ENCODE peak calls at places on chromosomes 16 and 17, in four cellular contexts. S is activated T-helper 1 cell treated with anti-CD3 and anti-CD28 coated beads, Interleukin-2, amount 50 U/mL, for 16 hours; W is fibroblast of the aortic adventitia; F is fibroblast of mammary gland. D is an unnamed sample.

GRCh38 chr16:30902070-30902972 is 5.9 kb downstream of the CTF1 start:
- DNase-seq in W (peak; percentile 51), S (no peak), F (peak; percentile 57), D (no peak)

GRCh38 chr16:52463904-52464303 is 83.0 kb downstream of the TOX3 start:
- DNase-seq in W (no peak), F (no peak), S (no peak), D (no peak)

GRCh38 chr17:17911003-17911613 is 61.1 kb downstream of the TOM1L2 start:
- DNase-seq in W (no peak), F (no peak), S (no peak), D (no peak)

GRCh38 chr17:21453144-21453982 is 77.2 kb downstream of the KCNJ12 start:
- DNase-seq in W (no peak), F (no peak), S (no peak), D (no peak)

GRCh38 chr16:49492090-49492801 is 118.6 kb downstream of the C16orf78 start:
- DNase-seq in S (peak; percentile 16), W (peak; percentile 7), F (no peak), D (peak; percentile 23)

GRCh38 chr17:1037238-1037879 is 40.4 kb downstream of the TIMM22 start:
- DNase-seq in S (no peak), F (no peak), W (no peak), D (no peak)

GRCh38 chr17:74373838-74374606 is 6.7 kb downstream of the GPR142 start:
- DNase-seq in W (no peak), S (no peak), F (no peak), D (no peak)

GRCh38 chr17:11898526-11899235 is 98.6 kb downstream of the ZNF18 start:
- DNase-seq in S (no peak), W (no peak), F (no peak), D (no peak)

GRCh38 chr17:43609613-43610385 is 51.9 kb downstream of the MEOX1 start:
- DNase-seq in F (peak; percentile 25), S (no peak), W (no peak), D (no peak)

D was measured in breast epithelium.